ENCODE peak calls at places on chromosome 3, in six cellular contexts. H, O, G, W, F and Q are unnamed samples.

GRCh38 chr3:194165619-194166018 is 29.7 kb downstream of the HES1 start:
- DNase-seq in H (no peak), G (no peak), O (no peak), F (no peak), W (no peak), Q (no peak)

GRCh38 chr3:184750684-184751083 is 38.8 kb upstream of the MAGEF1 start:
- DNase-seq in O (no peak), H (no peak), G (no peak), W (no peak), F (no peak), Q (no peak)

GRCh38 chr3:71543371-71544016 is 40.0 kb downstream of the FOXP1 start:
- DNase-seq in F (no peak), G (no peak), O (no peak), W (peak), H (no peak), Q (no peak)

GRCh38 chr3:4983739-4984510 is 4.7 kb downstream of the BHLHE40 start:
- DNase-seq in W (peak), G (peak), H (peak), F (no peak), O (peak), Q (peak)

GRCh38 chr3:12629560-12629959 is 34.4 kb downstream of the RAF1 start:
- DNase-seq in O (peak), G (no peak), W (no peak), F (no peak), H (no peak), Q (no peak)

GRCh38 chr3:184160456-184160855 is 5.3 kb downstream of the DVL3 start:
- DNase-seq in W (no peak), O (peak), H (no peak), G (peak), F (no peak), Q (no peak)

GRCh38 chr3:62529230-62529629 is 155.9 kb upstream of the FEZF2 start:
- DNase-seq in F (peak), G (peak), W (no peak), O (no peak), H (no peak), Q (peak)

GRCh38 chr3:106423321-106424225 is 554.8 kb upstream of the CBLB start:
- DNase-seq in O (no peak), W (no peak), H (no peak), G (peak), F (no peak), Q (no peak)

GRCh38 chr3:48652923-48653715 is 9.6 kb downstream of the CELSR3 start:
- DNase-seq in W (no peak), H (no peak), O (no peak), F (no peak), G (no peak), Q (no peak)

GRCh38 chr3:151159806-151160205 is 43.2 kb downstream of the GPR171 start:
- DNase-seq in F (no peak), G (no peak), O (no peak), W (no peak), H (no peak), Q (no peak)

GRCh38 chr3:72412557-72412956 is 435.7 kb downstream of the SHQ1 start:
- DNase-seq in G (no peak), H (no peak), W (no peak), F (no peak), O (no peak), Q (no peak)

GRCh38 chr3:54121404-54122045 is 827 bp upstream of the CACNA2D3 start:
- DNase-seq in O (peak), G (no peak), H (no peak), F (peak), W (no peak), Q (no peak)

GRCh38 chr3:37052860-37053259 is 59.5 kb downstream of the MLH1 start:
- DNase-seq in W (no peak), O (no peak), F (no peak), G (no peak), H (no peak), Q (no peak)

GRCh38 chr3:143035466-143036214 is 34.3 kb downstream of the U2SURP start:
- DNase-seq in G (no peak), F (no peak), W (no peak), O (no peak), H (no peak), Q (no peak)

GRCh38 chr3:173395073-173395411 is 2.5 kb upstream of the NLGN1 start:
- DNase-seq in G (no peak), H (no peak), F (no peak), W (no peak), O (peak), Q (no peak)

GRCh38 chr3:156579427-156579851 is 24.5 kb upstream of the SSR3 start:
- DNase-seq in H (no peak), G (no peak), W (no peak), F (no peak), O (no peak), Q (peak)

GRCh38 chr3:187920871-187921270 is 175.6 kb upstream of the BCL6 start:
- DNase-seq in W (peak), O (no peak), G (no peak), H (no peak), F (no peak), Q (peak)